ENCODE peak calls at places on chromosomes 3 and 15, in seven cellular contexts. I, R, G, Q, H, U and F are unnamed samples.

GRCh38 chr3:41065340-41065739 is 134.0 kb upstream of the CTNNB1 start:
- DNase-seq in I (no peak), R (no peak), G (no peak), Q (no peak), H (no peak), U (no peak), F (no peak)

GRCh38 chr15:70596354-70597055 is 166.9 kb downstream of the UACA start:
- DNase-seq in I (no peak), R (no peak), G (peak; percentile 48), Q (no peak), H (no peak), U (no peak), F (peak; percentile 44)

GRCh38 chr3:57855943-57856342 is 99.8 kb downstream of the SLMAP start:
- DNase-seq in I (no peak), R (no peak), G (no peak), Q (no peak), H (no peak), U (no peak), F (no peak)

GRCh38 chr3:39981547-39982184 is 172.3 kb downstream of the MYRIP start:
- DNase-seq in I (no peak), R (no peak), G (no peak), Q (no peak), H (no peak), U (no peak), F (no peak)

GRCh38 chr3:134904333-134904771 is 109.3 kb downstream of the EPHB1 start:
- DNase-seq in I (no peak), R (no peak), G (no peak), Q (no peak), H (no peak), U (no peak), F (no peak)

GRCh38 chr3:98735296-98735695 is 27.8 kb upstream of the ST3GAL6 start:
- DNase-seq in I (no peak), R (no peak), G (no peak), Q (no peak), H (no peak), U (no peak), F (no peak)

GRCh38 chr3:60756231-60756630 is 495.0 kb downstream of the FHIT start:
- DNase-seq in I (no peak), R (no peak), G (no peak), Q (no peak), H (no peak), U (no peak), F (no peak)

GRCh38 chr15:64455951-64456350 is 4.4 kb upstream of the ZNF609 start:
- DNase-seq in I (no peak), R (no peak), G (no peak), Q (peak; percentile 14), H (peak; percentile 77), U (no peak), F (no peak)

GRCh38 chr3:102577390-102577789 is 142.6 kb downstream of the ZPLD1 start:
- DNase-seq in I (no peak), R (no peak), G (no peak), Q (no peak), H (no peak), U (no peak), F (no peak)

GRCh38 chr15:34813446-34814190 is 18.3 kb upstream of the ACTC1 start:
- DNase-seq in I (no peak), R (no peak), G (no peak), Q (no peak), H (no peak), U (no peak), F (no peak)

GRCh38 chr3:24088782-24089181 is 143.7 kb downstream of the NR1D2 start:
- DNase-seq in I (no peak), R (peak; percentile 66), G (no peak), Q (no peak), H (peak; percentile 31), U (no peak), F (no peak)

GRCh38 chr3:44337253-44337652 is 1.3 kb upstream of the TCAIM start:
- DNase-seq in I (no peak), R (no peak), G (no peak), Q (no peak), H (peak; percentile 5), U (no peak), F (no peak)

GRCh38 chr15:45665261-45665660 is 30.4 kb downstream of the SQOR start:
- DNase-seq in I (no peak), R (no peak), G (no peak), Q (no peak), H (no peak), U (no peak), F (no peak)

GRCh38 chr3:184017672-184018423 is at the start of gene ABCC5:
- DNase-seq in I (peak; percentile 95), R (peak; percentile 86), G (peak; percentile 81), Q (peak; percentile 92), H (peak; percentile 91), U (peak; percentile 92), F (peak; percentile 51)

GRCh38 chr3:184018424-184018973 is 815 bp upstream of the ABCC5 start:
- DNase-seq in I (no peak), R (no peak), G (no peak), Q (no peak), H (no peak), U (no peak), F (no peak)

GRCh38 chr3:184016820-184017671 is 638 bp downstream of the ABCC5 start:
- DNase-seq in I (peak; percentile 73), R (peak; percentile 84), G (no peak), Q (peak; percentile 20), H (peak; percentile 71), U (peak; percentile 77), F (no peak)

GRCh38 chr3:184016169-184016570 is 1.5 kb downstream of the ABCC5 start:
- DNase-seq in I (no peak), R (no peak), G (no peak), Q (no peak), H (no peak), U (no peak), F (no peak)

DNA sequence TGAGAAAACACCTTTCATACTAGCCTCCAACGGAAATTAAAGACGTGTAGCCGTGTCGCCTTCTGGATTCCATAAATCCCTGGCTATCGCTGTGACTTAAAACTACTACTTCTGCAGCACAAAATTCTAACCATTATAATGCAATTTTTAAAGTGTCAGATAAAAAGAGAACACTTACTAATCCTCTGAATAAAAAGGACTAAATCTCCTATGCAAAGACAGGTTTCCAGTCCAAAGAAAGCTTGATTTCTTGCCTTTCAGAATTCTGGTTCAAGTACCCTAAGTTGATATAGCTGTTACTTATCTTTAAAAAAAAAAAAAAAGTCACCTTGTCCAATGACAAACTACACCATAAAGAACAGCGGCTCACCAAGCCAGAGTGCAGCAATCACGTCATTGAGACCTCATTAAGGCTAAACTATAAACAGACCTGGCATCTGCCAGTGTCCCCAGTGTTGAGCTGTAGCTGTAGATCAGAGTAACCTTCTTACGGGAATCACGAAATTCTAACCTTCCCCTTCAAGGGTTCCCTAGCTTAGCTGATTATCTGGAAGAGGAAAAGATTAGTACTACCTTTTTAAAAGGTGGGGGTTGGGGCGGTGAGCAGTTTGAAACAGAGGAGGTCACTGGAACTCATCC is 2.2 kb downstream of the ABCC5 start:
- DNase-seq in I (no peak), R (no peak), G (no peak), Q (peak; percentile 55), H (no peak), U (no peak), F (no peak)
- H3K4me3 ChIP-seq in I (no peak overlapping the region), R (peak overlapping the region; percentile 89), G (no peak overlapping the region), Q (peak overlapping the region; percentile 100), H (no peak overlapping the region), U (no peak overlapping the region), F (no peak overlapping the region)

GRCh38 chr15:25510146-25510545 is 71.3 kb upstream of the UBE3A start:
- DNase-seq in I (no peak), R (no peak), G (no peak), Q (no peak), H (no peak), U (no peak), F (no peak)

GRCh38 chr15:25509697-25510096 is 70.9 kb upstream of the UBE3A start:
- DNase-seq in I (no peak), R (no peak), G (no peak), Q (no peak), H (no peak), U (no peak), F (no peak)

GRCh38 chr15:25515633-25516032 is 76.8 kb upstream of the UBE3A start:
- DNase-seq in I (no peak), R (no peak), G (no peak), Q (no peak), H (no peak), U (no peak), F (no peak)

GRCh38 chr15:25514522-25514921 is 75.7 kb upstream of the UBE3A start:
- DNase-seq in I (no peak), R (no peak), G (no peak), Q (no peak), H (no peak), U (no peak), F (no peak)

DNA sequence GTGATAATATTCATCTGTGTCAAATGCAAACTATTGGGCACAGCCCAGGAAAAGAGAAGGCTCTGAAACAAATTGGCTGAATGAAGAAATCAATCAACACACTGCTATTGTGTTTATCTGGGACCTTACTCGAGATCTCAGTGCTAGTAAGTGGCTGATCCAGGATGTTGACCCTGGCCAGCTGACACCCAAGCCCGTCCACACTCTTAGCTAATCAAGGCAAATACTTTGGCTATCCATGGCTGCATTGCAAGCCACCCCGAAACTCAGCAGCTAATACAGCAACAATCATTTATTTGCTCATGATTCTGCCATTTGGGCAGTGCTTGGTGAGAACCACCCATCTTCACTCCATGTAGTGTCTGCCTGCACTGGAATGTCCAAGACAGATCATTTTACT is 74.1 kb upstream of the UBE3A start:
- DNase-seq in I (no peak), R (no peak), G (no peak), Q (no peak), H (no peak), U (no peak), F (no peak)
- TF ChIP-seq CTCF in I (no peak), R (no peak), G (no peak), Q (no peak), H (no peak), U (no peak), F (no peak)

GRCh38 chr3:59264366-59264765 is 214.5 kb upstream of the CFAP20DC start:
- DNase-seq in I (no peak), R (no peak), G (no peak), Q (no peak), H (no peak), U (no peak), F (no peak)
- H3K4me3 ChIP-seq in I (no peak overlapping the region), R (no peak overlapping the region), G (no peak overlapping the region), Q (no peak overlapping the region), H (no peak overlapping the region), U (no peak overlapping the region), F (no peak overlapping the region)

GRCh38 chr15:74304459-74304858 is 63.0 kb downstream of the CYP11A1 start:
- DNase-seq in I (no peak), R (no peak), G (no peak), Q (no peak), H (no peak), U (no peak), F (no peak)
- TF ChIP-seq CTCF in I (no peak), R (no peak), G (no peak), Q (no peak), H (no peak), U (no peak), F (no peak)

DNA sequence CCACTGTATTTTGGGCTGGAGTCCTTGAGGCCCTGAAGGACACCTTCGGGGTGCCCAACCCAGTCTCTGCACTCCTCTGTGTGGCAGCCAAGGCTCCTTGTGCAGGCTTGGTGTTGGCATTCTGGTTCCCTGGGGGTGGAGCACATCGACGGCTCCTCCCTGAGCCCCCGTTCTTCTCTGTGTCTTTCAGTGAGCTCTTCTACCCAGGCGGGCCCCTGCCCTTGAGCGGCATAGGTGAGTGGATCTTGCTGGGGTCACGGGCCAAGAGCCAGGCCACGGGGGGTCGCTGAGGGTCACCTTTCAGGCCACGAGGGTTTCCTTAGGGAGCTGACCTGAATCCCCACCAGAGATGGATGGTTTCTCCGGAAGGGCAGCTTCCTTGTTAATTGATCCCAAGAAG is 234.8 kb downstream of the SNRPN start:
- DNase-seq in I (no peak), R (no peak), G (no peak), Q (no peak), H (no peak), U (no peak), F (no peak)
- H3K4me3 ChIP-seq in I (no peak overlapping the region), R (no peak overlapping the region), G (no peak overlapping the region), Q (no peak overlapping the region), H (no peak overlapping the region), U (no peak overlapping the region), F (no peak overlapping the region)